ENCODE peak calls at places on chromosomes 4 and X, in nine cellular contexts. N, O, X, V, P, I, E, F and B are unnamed samples.

GRCh38 chr4:137663376-137664054 is 131.2 kb upstream of the PCDH18 start:
- DNase-seq in V (no peak), N (no peak), X (peak), F (no peak), I (no peak), E (no peak), P (no peak), O (no peak), B (no peak)

GRCh38 chr4:152352645-152353116 is 183.2 kb downstream of the FBXW7 start:
- DNase-seq in N (peak), P (no peak), O (peak), I (peak), E (no peak), X (peak), F (peak), V (peak), B (peak)

GRCh38 chr4:186885289-186885688 is 161.6 kb upstream of the FAT1 start:
- DNase-seq in N (no peak), O (no peak), F (no peak), E (no peak), X (no peak), V (no peak), P (no peak), I (no peak), B (no peak)

GRCh38 chr4:42643685-42644084 is 13.2 kb downstream of the ATP8A1 start:
- DNase-seq in E (no peak), N (no peak), O (no peak), V (no peak), X (no peak), F (no peak), P (no peak), I (no peak), B (no peak)

GRCh38 chr4:40629401-40630334 is at the start of gene RBM47:
- DNase-seq in E (peak), V (no peak), X (peak), N (peak), P (peak), F (no peak), O (peak), I (peak), B (no peak)

GRCh38 chr4:107718351-107718965 is 1.6 kb downstream of the PAPSS1 start:
- DNase-seq in F (no peak), O (peak), V (peak), I (no peak), P (no peak), X (no peak), N (no peak), E (no peak), B (no peak)

GRCh38 chr4:140363051-140363450 is 10.4 kb upstream of the SCOC start:
- DNase-seq in N (no peak), F (no peak), X (peak), E (no peak), O (no peak), V (no peak), P (no peak), I (no peak), B (no peak)

GRCh38 chr4:80184053-80184790 is 13.1 kb upstream of the PRDM8 start:
- DNase-seq in I (peak), N (peak), P (peak), F (peak), O (peak), E (peak), X (peak), V (no peak), B (no peak)

GRCh38 chr4:4974727-4975126 is 44.5 kb downstream of the CYTL1 start:
- DNase-seq in V (no peak), P (no peak), O (no peak), I (no peak), F (no peak), N (no peak), E (no peak), X (no peak), B (no peak)

GRCh38 chr4:150375025-150375424 is 206.9 kb upstream of the MAB21L2 start:
- DNase-seq in E (no peak), N (no peak), V (no peak), O (no peak), P (no peak), X (no peak), F (no peak), I (no peak), B (no peak)

GRCh38 chrX:42398967-42399631 is 378.9 kb downstream of the PPP1R2C start:
- DNase-seq in V (no peak), E (no peak), N (peak), P (no peak), F (no peak), O (no peak), I (no peak), X (no peak), B (no peak)

GRCh38 chrX:21174439-21174838 is 199.8 kb upstream of the CNKSR2 start:
- DNase-seq in N (no peak), I (no peak), V (no peak), F (no peak), E (no peak), P (no peak), O (no peak), X (no peak), B (no peak)

GRCh38 chrX:24876782-24877315 is 138.9 kb downstream of the ARX start:
- DNase-seq in O (no peak), P (no peak), V (no peak), X (no peak), I (no peak), F (no peak), E (no peak), N (no peak), B (no peak)
- H3K4me3 ChIP-seq in O (no peak), P (no peak), V (no peak), X (no peak), I (no peak), F (no peak), E (no peak), N (no peak), B (no peak)

DNA sequence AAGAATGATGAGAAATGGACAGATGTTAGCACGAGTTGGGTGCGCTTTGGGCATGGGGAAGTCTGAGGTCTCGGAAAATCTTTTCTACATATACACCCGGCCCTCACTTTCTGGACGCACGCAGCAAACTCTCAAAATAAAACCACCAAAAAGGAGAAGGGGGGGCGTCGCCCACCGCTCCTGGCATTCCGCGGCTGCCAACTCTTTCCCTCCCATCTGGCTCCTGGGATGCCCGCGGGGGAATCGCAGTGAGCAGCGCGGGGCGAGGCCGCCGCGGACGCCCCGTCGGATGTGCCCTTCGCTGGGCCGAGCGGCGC is 697 bp downstream of the IGFBP7 start:
- DNase-seq in N (peak), P (no peak), E (no peak), X (no peak), I (no peak), V (no peak), O (peak), F (no peak), B (no peak)
- H3K4me3 ChIP-seq in N (peak), P (peak), E (peak), X (peak), I (no peak), V (peak), O (peak), F (peak), B (peak)

DNA sequence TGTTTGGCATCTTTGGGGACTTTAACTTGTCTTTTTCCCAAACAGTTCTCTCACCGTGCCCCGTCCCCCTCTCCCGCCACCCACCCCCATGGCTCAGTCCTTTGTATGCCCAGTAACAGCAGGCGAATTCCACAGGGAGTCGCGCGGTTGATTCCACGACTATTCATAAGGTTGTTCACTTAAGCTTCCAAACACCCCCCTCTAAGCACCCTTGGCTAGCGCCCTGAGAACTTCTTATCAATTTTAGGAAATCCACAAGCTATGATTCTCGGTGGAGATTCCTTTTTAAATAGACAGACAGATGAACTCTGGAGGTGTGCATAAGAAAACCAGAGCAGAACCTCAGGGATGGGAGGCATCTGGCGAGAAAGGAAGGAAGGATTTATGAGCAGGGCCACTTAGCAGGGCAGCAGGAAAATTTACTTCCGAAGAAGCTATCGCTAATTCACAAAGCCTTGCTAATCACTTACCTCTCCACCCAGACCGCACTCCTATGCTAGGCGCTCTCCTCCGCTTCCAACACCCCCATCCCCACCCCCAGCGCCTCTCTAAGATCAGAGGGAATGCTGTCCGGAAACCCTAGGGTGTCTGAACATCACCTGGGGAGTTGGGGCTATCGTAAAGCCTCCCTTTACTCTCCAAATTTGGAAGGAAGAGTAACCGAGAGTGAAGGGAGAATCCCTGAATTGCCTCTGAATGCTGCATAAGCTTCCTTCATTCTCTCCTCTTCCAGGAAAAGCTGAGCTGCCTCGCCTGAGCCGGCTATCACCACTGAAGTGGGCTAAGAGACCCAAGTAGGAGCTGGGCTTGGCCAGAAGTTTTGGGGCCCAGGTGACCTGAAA is 1.7 kb downstream of the UNC5C start:
- DNase-seq in P (peak), X (no peak), O (peak), V (no peak), I (no peak), F (no peak), N (no peak), E (no peak), B (no peak)
- H3K4me3 ChIP-seq in P (peak), X (peak), O (peak), V (no peak), I (no peak), F (peak), N (peak), E (peak), B (no peak)

GRCh38 chr4:24914460-24914859 is 1.6 kb upstream of the CCDC149 start:
- DNase-seq in F (no peak), O (peak), N (no peak), V (no peak), I (no peak), E (no peak), X (no peak), P (no peak), B (no peak)

GRCh38 chr4:24913099-24913445 is 230 bp upstream of the CCDC149 start:
- DNase-seq in N (peak), X (no peak), P (no peak), I (no peak), O (no peak), V (no peak), E (no peak), F (no peak), B (no peak)

GRCh38 chr4:24910504-24910903 is 2.3 kb downstream of the CCDC149 start:
- DNase-seq in X (no peak), N (peak), P (no peak), I (no peak), O (no peak), F (no peak), V (no peak), E (no peak), B (peak)

GRCh38 chr4:24915121-24915922 is 2.5 kb upstream of the CCDC149 start:
- DNase-seq in V (no peak), P (no peak), F (no peak), I (no peak), O (no peak), X (peak), N (no peak), E (no peak), B (no peak)

GRCh38 chr4:24912252-24913098 is at the start of gene CCDC149:
- DNase-seq in X (peak), I (no peak), F (peak), P (peak), O (peak), V (no peak), N (peak), E (peak), B (no peak)
- H3K4me3 ChIP-seq in X (peak), I (no peak), F (peak), P (peak), O (peak), V (peak), N (peak), E (peak), B (peak)

GRCh38 chrX:33721927-33722326 is 410.2 kb downstream of the FAM47A start:
- DNase-seq in N (no peak), I (no peak), V (no peak), O (no peak), F (no peak), P (no peak), E (no peak), X (no peak), B (no peak)

GRCh38 chrX:33725556-33726232 is 406.4 kb downstream of the FAM47A start:
- DNase-seq in E (no peak), O (peak), X (peak), F (no peak), V (no peak), P (no peak), I (no peak), N (no peak), B (no peak)

GRCh38 chrX:33726281-33727160 is 405.6 kb downstream of the FAM47A start:
- DNase-seq in P (peak), V (no peak), O (no peak), X (peak), I (no peak), F (no peak), E (no peak), N (no peak), B (no peak)
- H3K4me3 ChIP-seq in P (no peak), V (no peak), O (no peak), X (peak), I (no peak), F (peak), E (no peak), N (no peak), B (no peak)

DNA sequence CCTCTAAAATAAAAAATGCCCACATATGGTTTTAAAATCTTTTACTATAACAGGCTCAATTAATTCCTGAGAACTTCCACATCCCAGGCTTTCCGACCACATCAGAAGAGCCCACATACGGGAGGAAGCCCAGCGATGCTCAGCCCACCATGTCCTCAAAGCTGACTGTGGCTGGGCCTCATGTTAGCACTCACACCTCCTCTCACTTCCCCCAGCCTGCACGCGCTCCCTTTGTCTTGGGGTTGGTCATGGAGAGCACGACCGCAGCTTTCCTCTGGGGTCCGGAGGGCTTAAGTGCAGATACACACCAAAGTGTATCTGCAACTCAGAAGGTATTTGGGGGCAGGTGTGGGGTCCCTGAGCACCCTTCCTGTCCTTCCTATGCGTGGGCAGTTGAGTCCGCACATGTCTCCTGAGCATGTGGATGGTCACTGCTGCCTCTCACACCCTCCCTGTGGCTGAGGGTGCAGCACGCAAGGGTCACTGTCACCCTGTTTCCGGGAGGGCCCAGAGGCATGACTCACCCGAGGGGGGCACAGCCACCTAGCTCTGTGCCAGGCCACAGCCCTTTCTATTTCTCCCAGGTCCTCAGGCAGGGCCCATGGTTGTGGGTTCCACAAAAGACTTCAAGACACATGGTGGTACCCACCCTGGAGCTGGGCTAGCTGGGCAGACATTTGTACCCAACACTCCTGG is 21.2 kb downstream of the WDR1 start:
- DNase-seq in O (no peak), N (no peak), X (no peak), I (no peak), F (no peak), E (no peak), P (peak), V (no peak), B (no peak)
- H3K4me3 ChIP-seq in O (no peak), N (no peak), X (no peak), I (peak), F (no peak), E (no peak), P (no peak), V (no peak), B (no peak)

GRCh38 chr4:177177446-177178160 is 132.1 kb upstream of the NEIL3 start:
- DNase-seq in O (no peak), E (no peak), P (no peak), N (peak), F (no peak), V (peak), X (no peak), I (no peak), B (no peak)
- H3K4me3 ChIP-seq in O (no peak), E (no peak), P (no peak), N (no peak), F (no peak), V (no peak), X (no peak), I (no peak), B (no peak)

GRCh38 chrX:1162119-1162916 is 50.1 kb downstream of the CRLF2 start:
- DNase-seq in I (no peak), O (no peak), N (no peak), X (no peak), V (no peak), F (no peak), P (no peak), E (peak), B (no peak)
- H3K4me3 ChIP-seq in I (no peak), O (no peak), N (no peak), X (no peak), V (no peak), F (no peak), P (no peak), E (no peak), B (no peak)